ENCODE peak calls at places on chromosomes 2 and 18, in five cellular contexts. D, I, X, W and B are unnamed samples.
A peak's percentile ranks its signal among the peaks of the same experiment; 100 is the strongest.

GRCh38 chr2:179438653-179439052 is 174.0 kb upstream of the SESTD1 start:
- DNase-seq in D (no peak), X (no peak), I (no peak), W (no peak), B (no peak)

GRCh38 chr2:175630319-175631246 is 371.5 kb downstream of the LNPK start:
- DNase-seq in D (no peak), X (no peak), W (no peak), I (no peak), B (no peak)

GRCh38 chr2:154698789-154699559 is 479 bp downstream of the KCNJ3 start:
- DNase-seq in I (no peak), W (no peak), D (peak; percentile 36), X (no peak), B (no peak)

GRCh38 chr2:20675701-20676352 is 8.9 kb downstream of the GDF7 start:
- DNase-seq in W (peak; percentile 27), D (peak; percentile 71), I (no peak), X (no peak), B (peak; percentile 5)

GRCh38 chr18:48517048-48517447 is 21.8 kb upstream of the CTIF start:
- DNase-seq in W (no peak), I (no peak), D (no peak), X (no peak), B (no peak)

GRCh38 chr2:238995634-238996033 is 147.7 kb downstream of the TWIST2 start:
- DNase-seq in X (no peak), D (no peak), W (no peak), I (no peak), B (no peak)

GRCh38 chr2:168912466-168913170 is 11.5 kb downstream of the G6PC2 start:
- DNase-seq in X (no peak), I (peak; percentile 36), D (peak; percentile 30), W (no peak), B (no peak)

GRCh38 chr2:229193281-229193680 is 77.8 kb downstream of the PID1 start:
- DNase-seq in I (no peak), W (no peak), D (no peak), X (no peak), B (no peak)

GRCh38 chr2:73246850-73247249 is 12.7 kb downstream of the CCT7 start:
- DNase-seq in I (no peak), W (no peak), D (no peak), X (no peak), B (no peak)

GRCh38 chr2:202494300-202494699 is 118.2 kb downstream of the BMPR2 start:
- DNase-seq in X (peak; percentile 21), W (no peak), D (peak; percentile 17), I (peak; percentile 66), B (no peak)

GRCh38 chr2:152240559-152241231 is 65.1 kb upstream of the STAM2 start:
- DNase-seq in I (peak; percentile 49), W (no peak), X (no peak), D (no peak), B (no peak)

GRCh38 chr2:4464607-4465006 is 761.2 kb downstream of the DCDC2C start:
- DNase-seq in D (no peak), W (no peak), I (no peak), X (no peak), B (no peak)

GRCh38 chr2:197873293-197873701 is 68.9 kb downstream of the PLCL1 start:
- DNase-seq in I (peak; percentile 93), X (no peak), W (peak; percentile 18), D (no peak), B (no peak)

GRCh38 chr2:215542690-215543089 is 106.8 kb upstream of the FN1 start:
- DNase-seq in X (no peak), D (no peak), I (no peak), W (no peak), B (no peak)

GRCh38 chr2:11852526-11853196 is 106.2 kb downstream of the LPIN1 start:
- DNase-seq in X (no peak), W (no peak), D (no peak), I (no peak), B (no peak)

GRCh38 chr2:44740678-44741077 is 200.8 kb upstream of the SIX3 start:
- DNase-seq in I (no peak), D (peak; percentile 4), W (no peak), X (no peak), B (no peak)

GRCh38 chr2:232204457-232204931 is 174.1 kb upstream of the ALPP start:
- DNase-seq in D (no peak), I (peak; percentile 81), X (peak; percentile 19), W (no peak), B (peak; percentile 63)

GRCh38 chr2:109380502-109381326 is 233.1 kb downstream of the SEPTIN10 start:
- DNase-seq in I (peak; percentile 45), W (no peak), X (no peak), D (no peak), B (no peak)

GRCh38 chr2:96811916-96812315 is 4.2 kb upstream of the CNNM3 start:
- DNase-seq in W (no peak), X (no peak), D (no peak), I (no peak), B (no peak)

GRCh38 chr2:238024986-238025385 is 35.8 kb upstream of the SCLY start:
- DNase-seq in W (peak; percentile 73), X (no peak), I (peak; percentile 56), D (no peak), B (no peak)

GRCh38 chr2:241008711-241009121 is 10.3 kb downstream of the SNED1 start:
- DNase-seq in D (no peak), X (no peak), W (no peak), I (no peak), B (no peak)

GRCh38 chr2:1854747-1855146 is 110.4 kb upstream of the PXDN start:
- DNase-seq in D (no peak), X (no peak), W (peak; percentile 33), I (peak; percentile 79), B (peak; percentile 21)

GRCh38 chr2:229930656-229931055 is 8.4 kb downstream of the FBXO36 start:
- DNase-seq in D (no peak), W (no peak), X (no peak), I (no peak), B (no peak)

GRCh38 chr2:224145751-224146355 is 106.8 kb upstream of the SERPINE2 start:
- DNase-seq in W (no peak), I (peak; percentile 93), X (peak; percentile 84), D (peak; percentile 91), B (peak; percentile 58)

GRCh38 chr18:74310411-74310810 is 5.2 kb upstream of the C18orf63 start:
- DNase-seq in X (no peak), W (peak; percentile 20), I (peak; percentile 32), D (peak; percentile 70), B (peak; percentile 39)

GRCh38 chr18:31500161-31500688 is 2.2 kb downstream of the DSG2 start:
- DNase-seq in D (peak; percentile 53), X (no peak), I (no peak), W (no peak), B (no peak)

GRCh38 chr18:72223733-72224132 is 320.4 kb downstream of the CBLN2 start:
- DNase-seq in W (no peak), X (no peak), I (no peak), D (no peak), B (no peak)

GRCh38 chr2:47867205-47867604 is 39.1 kb downstream of the FBXO11 start:
- DNase-seq in W (no peak), X (peak; percentile 55), I (peak; percentile 80), D (peak; percentile 67), B (peak; percentile 72)

GRCh38 chr2:168470880-168471475 is 14.9 kb downstream of the CERS6 start:
- DNase-seq in W (no peak), D (no peak), I (no peak), X (no peak), B (no peak)

GRCh38 chr2:118013221-118013723 is 598 bp downstream of the CCDC93 start:
- DNase-seq in D (peak; percentile 68), X (no peak), I (no peak), W (peak; percentile 27), B (no peak)

GRCh38 chr2:122514451-122514996 is 759.1 kb downstream of the TSN start:
- DNase-seq in X (no peak), I (no peak), D (no peak), W (no peak), B (no peak)

GRCh38 chr2:154507186-154507585 is 191.3 kb upstream of the KCNJ3 start:
- DNase-seq in W (no peak), I (no peak), D (no peak), X (no peak), B (no peak)

GRCh38 chr2:133599211-133599610 is 30.9 kb upstream of the NCKAP5 start:
- DNase-seq in W (no peak), X (no peak), I (no peak), D (no peak), B (no peak)